ENCODE peak calls at places on chromosomes 1 and 21, in six cellular contexts. Q is left ventricle myocardium inferior; K is CD8-positive, alpha-beta memory T cell; S is heart right ventricle; T is effector memory CD4-positive, alpha-beta T cell; A is psoas muscle. Y is an unnamed sample.
A peak's percentile ranks its signal among the peaks of the same experiment; 100 is the strongest.

GRCh38 chr21:31283025-31283424 is 61.0 kb downstream of the TIAM1 start:
- DNase-seq in T (no peak), S (no peak), Q (no peak), K (no peak), A (no peak), Y (no peak)

GRCh38 chr1:229452956-229453801 is 19.3 kb upstream of the ACTA1 start:
- DNase-seq in S (no peak), A (no peak), Q (no peak), K (no peak), T (no peak), Y (no peak)

GRCh38 chr21:30986966-30987365 is 51.3 kb downstream of the KRTAP19-8 start:
- DNase-seq in S (no peak), Q (no peak), A (no peak), K (no peak), T (no peak), Y (no peak)

GRCh38 chr1:110258734-110259133 is 48.6 kb downstream of the KCNC4 start:
- DNase-seq in A (no peak), T (no peak), S (no peak), K (no peak), Q (no peak), Y (no peak)

GRCh38 chr1:47664356-47664755 is 226.5 kb downstream of the FOXD2 start:
- DNase-seq in S (no peak), T (no peak), A (no peak), Q (no peak), K (no peak), Y (no peak)

GRCh38 chr1:245256528-245256927 is 101.7 kb downstream of the KIF26B start:
- DNase-seq in K (no peak), T (no peak), S (no peak), A (no peak), Q (no peak), Y (no peak)

GRCh38 chr1:197958861-197959260 is 41.7 kb downstream of the LHX9 start:
- DNase-seq in S (no peak), T (no peak), A (no peak), K (no peak), Q (no peak), Y (no peak)

GRCh38 chr1:93056214-93056613 is 22.9 kb upstream of the MTF2 start:
- DNase-seq in T (no peak), A (no peak), K (no peak), S (no peak), Q (no peak), Y (no peak)

GRCh38 chr1:233897325-233898162 is 6.9 kb upstream of the SLC35F3 start:
- DNase-seq in Q (no peak), A (no peak), K (no peak), S (no peak), T (no peak), Y (no peak)

GRCh38 chr1:18643154-18644012 is 12.7 kb downstream of the PAX7 start:
- DNase-seq in T (no peak), Q (no peak), S (no peak), K (no peak), A (no peak), Y (no peak)

GRCh38 chr1:236345728-236346127 is 48.4 kb upstream of the EDARADD start:
- DNase-seq in A (no peak), T (no peak), Q (no peak), K (no peak), S (no peak), Y (no peak)

GRCh38 chr1:154730251-154730650 is 122.3 kb upstream of the ADAR start:
- DNase-seq in Q (no peak), S (no peak), A (no peak), T (no peak), K (no peak), Y (peak; percentile 52)

GRCh38 chr1:154729031-154729442 is 121.1 kb upstream of the ADAR start:
- DNase-seq in T (no peak), S (no peak), K (no peak), A (no peak), Q (no peak), Y (no peak)

GRCh38 chr1:154730986-154731489 is 123.1 kb upstream of the ADAR start:
- DNase-seq in Q (no peak), T (no peak), S (no peak), A (no peak), K (no peak), Y (no peak)

GRCh38 chr1:154727409-154727808 is 119.4 kb upstream of the ADAR start:
- DNase-seq in T (no peak), S (no peak), A (no peak), Q (no peak), K (no peak), Y (no peak)

GRCh38 chr1:154729598-154729997 is 121.6 kb upstream of the ADAR start:
- DNase-seq in K (no peak), Q (no peak), A (no peak), T (no peak), S (no peak), Y (no peak)
- H3K4me3 ChIP-seq in K (no peak overlapping the region), Q (no peak overlapping the region), A (no peak overlapping the region), T (no peak overlapping the region), S (no peak overlapping the region), Y (no peak overlapping the region)

DNA sequence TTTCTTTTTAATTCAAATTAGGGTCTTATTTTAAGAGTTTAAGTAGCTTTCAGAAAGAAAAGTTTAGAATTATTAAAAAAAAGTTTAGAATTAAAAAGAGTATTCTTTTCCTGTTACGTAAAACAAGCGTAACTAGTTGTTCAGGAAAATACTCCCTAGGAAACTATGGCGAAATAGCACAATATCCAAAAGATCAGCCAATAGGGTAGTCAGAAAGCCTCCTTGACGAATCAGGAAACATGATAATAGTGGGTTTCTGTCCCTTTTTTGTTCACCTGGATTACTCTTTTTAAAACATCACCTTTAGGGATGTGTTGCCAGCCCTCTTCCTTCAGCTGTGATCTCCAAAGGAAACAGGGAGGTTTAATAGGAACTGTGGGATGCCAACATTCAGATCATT is 25.2 kb downstream of the S1PR1 start:
- DNase-seq in K (no peak), S (no peak), Q (no peak), T (no peak), A (no peak), Y (no peak)
- H3K4me1 ChIP-seq in K (peaks cover 100% of the 10 kb centered on the region), S (peaks cover 19% of the 10 kb centered on the region), Q (peaks cover 38% of the 10 kb centered on the region), T (peaks cover 78% of the 10 kb centered on the region), A (no peaks in the 10 kb centered on the region), Y (peaks cover 71% of the 10 kb centered on the region)

DNA sequence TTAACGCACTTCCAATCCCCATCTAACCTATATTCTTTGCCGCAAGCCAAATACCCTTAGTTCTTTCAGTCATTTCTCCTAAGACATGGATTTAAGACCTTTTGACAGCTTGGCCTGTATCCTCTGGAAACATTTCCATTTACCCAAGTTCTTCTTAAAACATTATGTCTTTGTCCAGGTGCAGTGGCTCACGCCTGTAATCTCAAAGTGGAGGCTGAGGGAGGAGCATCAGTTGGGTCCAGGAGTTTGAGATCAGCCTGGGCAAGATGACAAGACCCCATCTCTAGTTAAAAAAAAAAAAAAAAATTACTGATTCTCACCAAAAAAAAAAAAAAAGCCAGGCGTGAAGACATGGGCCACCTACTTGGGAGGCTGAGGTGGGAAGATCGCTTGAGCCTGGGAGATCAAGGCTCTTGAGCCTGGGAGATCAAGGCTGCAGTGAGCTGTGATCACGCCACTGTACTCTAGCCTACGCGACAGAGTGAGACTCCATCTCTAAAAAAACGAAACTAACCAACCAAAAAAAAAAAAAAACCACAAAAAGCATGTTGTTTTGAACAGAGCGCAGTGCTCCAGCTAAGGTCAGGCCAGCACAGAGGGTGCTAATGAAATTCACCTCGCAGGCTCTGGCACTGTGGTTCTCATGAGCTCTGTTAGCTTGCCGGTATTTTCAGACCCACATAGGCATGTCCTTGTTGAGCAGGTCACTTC is 36.0 kb downstream of the NUAK2 start:
- DNase-seq in T (peak; percentile 32), Q (no peak), S (no peak), A (no peak), K (peak; percentile 40), Y (no peak)
- H3K4me3 ChIP-seq in T (peak overlapping the region; percentile 40), Q (no peak overlapping the region), S (no peak overlapping the region), A (no peak overlapping the region), K (peak overlapping the region; percentile 80), Y (no peak overlapping the region)

GRCh38 chr1:206953626-206954025 is 7.4 kb upstream of the PIGR start:
- DNase-seq in A (no peak), K (no peak), S (no peak), T (no peak), Q (no peak), Y (no peak)
- H3K4me1 ChIP-seq in A (no peaks in the 10 kb centered on the region), K (no peaks in the 10 kb centered on the region), S (no peaks in the 10 kb centered on the region), T (no peaks in the 10 kb centered on the region), Q (no peaks in the 10 kb centered on the region), Y (peaks cover 30% of the 10 kb centered on the region)

DNA sequence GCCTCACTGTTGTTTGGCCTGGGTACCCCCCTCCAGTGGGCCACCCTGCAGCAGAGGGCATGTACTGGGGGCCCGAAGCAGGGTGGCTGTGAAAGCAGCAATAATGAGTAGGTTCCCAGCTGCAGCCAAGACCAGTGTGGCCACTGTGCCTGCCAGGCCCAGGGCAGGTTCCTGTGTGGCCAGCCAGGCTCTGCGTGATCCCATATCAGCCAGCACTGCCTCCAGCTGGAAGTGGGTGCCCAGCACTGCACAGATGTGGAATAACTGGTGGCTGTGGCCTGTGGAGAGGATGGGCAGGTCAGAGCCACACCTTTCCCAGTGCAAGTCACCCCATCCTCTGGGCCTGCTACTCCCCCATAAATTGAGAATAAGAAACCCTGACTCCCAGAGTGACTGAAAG is 2.1 kb downstream of the BGLAP start:
- DNase-seq in T (no peak), S (no peak), Q (no peak), K (no peak), A (no peak), Y (no peak)
- H3K4me3 ChIP-seq in T (no peak overlapping the region), S (no peak overlapping the region), Q (no peak overlapping the region), K (no peak overlapping the region), A (no peak overlapping the region), Y (no peak overlapping the region)

GRCh38 chr1:15799004-15799867 is 8.2 kb downstream of the UQCRHL start:
- DNase-seq in K (no peak), S (peak; percentile 31), T (no peak), A (peak; percentile 70), Q (peak; percentile 23), Y (peak; percentile 92)

GRCh38 chr1:15797614-15798390 is 9.6 kb downstream of the UQCRHL start:
- DNase-seq in T (no peak), K (no peak), A (no peak), S (no peak), Q (no peak), Y (no peak)

GRCh38 chr1:15799928-15800835 is 7.3 kb downstream of the UQCRHL start:
- DNase-seq in T (no peak), K (no peak), A (no peak), Q (no peak), S (no peak), Y (peak; percentile 97)

DNA sequence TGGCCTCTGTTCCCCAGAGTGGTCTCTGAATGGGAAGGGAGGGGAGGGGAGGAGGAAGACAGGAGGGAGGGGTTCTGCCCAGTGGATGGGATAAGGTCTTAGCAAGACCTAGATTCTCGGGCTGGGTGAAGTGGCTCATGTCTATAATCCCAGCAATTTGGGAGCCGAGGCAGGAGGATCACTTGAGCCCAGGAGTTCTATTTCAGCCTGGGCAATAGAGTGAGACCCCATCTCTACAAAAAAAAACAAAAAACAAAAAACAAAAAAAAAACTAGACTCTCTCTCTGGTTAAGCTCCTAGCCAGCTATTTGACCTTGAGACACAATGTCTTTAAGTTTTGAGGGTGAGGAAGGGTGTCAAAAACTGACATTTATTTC is 11.4 kb downstream of the UQCRHL start:
- DNase-seq in K (no peak), Q (no peak), T (no peak), A (no peak), S (no peak), Y (no peak)
- H3K4me1 ChIP-seq in K (no peaks in the 10 kb centered on the region), Q (peaks cover 27% of the 10 kb centered on the region), T (no peaks in the 10 kb centered on the region), A (peaks cover 10% of the 10 kb centered on the region), S (peaks cover 13% of the 10 kb centered on the region), Y (peaks cover 71% of the 10 kb centered on the region)

GRCh38 chr1:26162220-26162703 is 3.4 kb downstream of the FAM110D start:
- DNase-seq in A (no peak), K (no peak), S (no peak), T (no peak), Q (no peak), Y (no peak)
- H3K4me3 ChIP-seq in A (peak overlapping the region; percentile 81), K (peak overlapping the region; percentile 26), S (peak overlapping the region; percentile 66), T (peak overlapping the region; percentile 44), Q (peak overlapping the region; percentile 68), Y (peak overlapping the region; percentile 56)

Y was measured in PC-9.